ENCODE peak calls at places on chromosomes 3 and 15, in six cellular contexts. V is left ventricle myocardium inferior, T is epithelial cell of proximal tubule, Y is GM12865, F is OCI-LY7, B is GM23248. J is an unnamed sample.

GRCh38 chr3:72324253-72324811 is 523.9 kb downstream of the SHQ1 start:
- DNase-seq in V (no peak), T (no peak), Y (no peak), F (no peak), B (no peak), J (no peak)

GRCh38 chr15:84961114-84961452 is 20.6 kb upstream of the PDE8A start:
- DNase-seq in V (no peak), T (no peak), Y (no peak), F (no peak), B (peak), J (no peak)

GRCh38 chr15:74218172-74218885 is 15.7 kb upstream of the STRA6 start:
- DNase-seq in V (no peak), T (no peak), Y (no peak), F (no peak), B (no peak), J (no peak)

GRCh38 chr3:122351612-122352011 is 26.6 kb downstream of the CSTA start:
- DNase-seq in V (no peak), T (no peak), Y (no peak), F (no peak), B (no peak), J (no peak)

GRCh38 chr3:171005648-171006047 is 20.9 kb downstream of the SLC2A2 start:
- DNase-seq in V (no peak), T (no peak), Y (no peak), F (no peak), B (peak), J (no peak)

GRCh38 chr3:45034612-45035252 is 8.6 kb downstream of the CLEC3B start:
- DNase-seq in V (peak), T (no peak), Y (peak), F (peak), B (no peak), J (peak)

GRCh38 chr3:34843479-34843870 is 795.9 kb upstream of the ARPP21 start:
- DNase-seq in V (no peak), T (no peak), Y (no peak), F (no peak), B (no peak), J (no peak)

GRCh38 chr3:49469037-49469875 is 811 bp upstream of the DAG1 start:
- DNase-seq in V (peak), T (no peak), Y (peak), F (no peak), B (peak), J (no peak)

GRCh38 chr3:11736136-11736833 is 92.6 kb upstream of the VGLL4 start:
- DNase-seq in V (no peak), T (no peak), Y (no peak), F (no peak), B (no peak), J (no peak)

GRCh38 chr3:14440531-14441239 is 38.3 kb downstream of the SLC6A6 start:
- DNase-seq in V (no peak), T (no peak), Y (no peak), F (no peak), B (no peak), J (no peak)

GRCh38 chr3:184559336-184559735 is 2.2 kb upstream of the EPHB3 start:
- DNase-seq in V (no peak), T (no peak), Y (no peak), F (no peak), B (no peak), J (no peak)

GRCh38 chr3:22569570-22569969 is 633.6 kb upstream of the UBE2E2 start:
- DNase-seq in V (no peak), T (no peak), Y (no peak), F (no peak), B (no peak), J (no peak)

GRCh38 chr3:105938101-105938500 is 69.3 kb upstream of the CBLB start:
- DNase-seq in V (no peak), T (no peak), Y (no peak), F (no peak), B (peak), J (no peak)

GRCh38 chr3:195057716-195058115 is 213.2 kb downstream of the XXYLT1 start:
- DNase-seq in V (no peak), T (no peak), Y (no peak), F (no peak), B (no peak), J (no peak)

GRCh38 chr15:79778378-79778990 is 118.3 kb downstream of the MTHFS start:
- DNase-seq in V (no peak), T (no peak), Y (peak), F (no peak), B (no peak), J (no peak)

GRCh38 chr3:189766416-189766815 is 135.2 kb downstream of the TP63 start:
- DNase-seq in V (no peak), T (no peak), Y (no peak), F (no peak), B (no peak), J (no peak)

GRCh38 chr3:126112531-126113237 is 28.8 kb upstream of the SLC41A3 start:
- DNase-seq in V (no peak), T (no peak), Y (no peak), F (no peak), B (no peak), J (no peak)

GRCh38 chr3:146929696-146930095 is 324.6 kb upstream of the PLSCR5 start:
- DNase-seq in V (no peak), T (no peak), Y (no peak), F (no peak), B (peak), J (no peak)

GRCh38 chr15:58666957-58667356 is 82.5 kb downstream of the ADAM10 start:
- DNase-seq in V (no peak), T (no peak), Y (no peak), F (no peak), B (peak), J (no peak)

GRCh38 chr3:175672119-175672689 is 813.1 kb downstream of the NAALADL2 start:
- DNase-seq in V (no peak), T (peak), Y (no peak), F (no peak), B (peak), J (no peak)

GRCh38 chr3:184815046-184815930 is 3.3 kb downstream of the VPS8 start:
- DNase-seq in V (no peak), T (no peak), Y (no peak), F (no peak), B (peak), J (no peak)

GRCh38 chr3:14467723-14468620 is 65.6 kb downstream of the SLC6A6 start:
- DNase-seq in V (no peak), T (no peak), Y (peak), F (peak), B (peak), J (no peak)

GRCh38 chr3:64214002-64214696 is 11.1 kb downstream of the PRICKLE2 start:
- DNase-seq in V (peak), T (no peak), Y (no peak), F (no peak), B (peak), J (no peak)

GRCh38 chr3:139357899-139358298 is 14.1 kb downstream of the MRPS22 start:
- DNase-seq in V (no peak), T (no peak), Y (peak), F (no peak), B (no peak), J (no peak)

GRCh38 chr15:70669006-70669602 is 94.3 kb downstream of the UACA start:
- DNase-seq in V (no peak), T (no peak), Y (peak), F (no peak), B (no peak), J (no peak)

GRCh38 chr3:171772427-171773056 is 37.7 kb downstream of the PLD1 start:
- DNase-seq in V (no peak), T (no peak), Y (peak), F (peak), B (peak), J (peak)

GRCh38 chr15:93233710-93234109 is 144.7 kb upstream of the RGMA start:
- DNase-seq in V (no peak), T (no peak), Y (no peak), F (no peak), B (no peak), J (no peak)

GRCh38 chr3:19522305-19522704 is 374.0 kb downstream of the KCNH8 start:
- DNase-seq in V (no peak), T (no peak), Y (no peak), F (no peak), B (no peak), J (no peak)

GRCh38 chr3:166455724-166456123 is 618.5 kb upstream of the BCHE start:
- DNase-seq in V (no peak), T (no peak), Y (no peak), F (no peak), B (no peak), J (no peak)

GRCh38 chr3:155232605-155233004 is 60.9 kb downstream of the STRIT1 start:
- DNase-seq in V (peak), T (peak), Y (peak), F (peak), B (peak), J (no peak)

GRCh38 chr15:41775651-41776050 is 1.4 kb downstream of the MAPKBP1 start:
- DNase-seq in V (no peak), T (no peak), Y (no peak), F (peak), B (peak), J (no peak)
- H3K4me3 ChIP-seq in V (peak), T (peak), Y (peak), F (peak), B (peak), J (peak)

DNA sequence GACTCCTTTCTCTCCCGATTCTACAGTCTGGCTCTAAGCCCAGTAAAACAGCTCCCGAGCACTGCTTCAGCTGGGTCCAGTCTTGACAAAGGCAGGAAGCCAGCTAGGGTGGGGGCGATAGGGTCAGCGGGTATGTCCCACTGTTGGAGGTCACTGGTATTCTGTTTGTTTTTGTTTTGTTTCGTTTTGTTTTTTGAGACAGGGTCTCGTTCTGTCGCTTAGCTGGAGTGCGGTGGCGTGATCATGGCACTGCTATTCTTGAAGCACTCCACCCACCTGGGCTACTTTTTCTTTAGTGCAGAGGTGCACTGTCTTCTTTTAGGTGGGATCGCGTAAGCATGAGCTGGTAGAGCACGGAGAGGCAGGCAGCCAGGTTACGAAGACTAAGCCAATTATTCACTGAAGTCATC is 16.3 kb downstream of the GCSAM start:
- DNase-seq in V (peak), T (no peak), Y (peak), F (peak), B (no peak), J (no peak)
- H3K4me3 ChIP-seq in V (peak), T (no peak), Y (peak), F (peak), B (no peak), J (no peak)

GRCh38 chr15:88649286-88649733 is 10.5 kb downstream of the ISG20 start:
- DNase-seq in V (peak), T (peak), Y (peak), F (no peak), B (peak), J (no peak)

GRCh38 chr15:88651293-88651692 is 12.5 kb downstream of the ISG20 start:
- DNase-seq in V (no peak), T (no peak), Y (peak), F (no peak), B (no peak), J (no peak)

GRCh38 chr15:88648357-88649214 is 9.8 kb downstream of the ISG20 start:
- DNase-seq in V (no peak), T (no peak), Y (peak), F (no peak), B (peak), J (no peak)

GRCh38 chr15:88650556-88650955 is 11.7 kb downstream of the ISG20 start:
- DNase-seq in V (no peak), T (no peak), Y (peak), F (no peak), B (no peak), J (no peak)

GRCh38 chr15:88649753-88650551 is 11.1 kb downstream of the ISG20 start:
- DNase-seq in V (no peak), T (no peak), Y (no peak), F (no peak), B (no peak), J (no peak)
- H3K4me3 ChIP-seq in V (no peak), T (no peak), Y (no peak), F (no peak), B (no peak), J (no peak)

GRCh38 chr3:160677459-160677901 is 520 bp downstream of the ARL14 start:
- DNase-seq in V (no peak), T (no peak), Y (no peak), F (no peak), B (peak), J (no peak)

GRCh38 chr3:160673188-160673587 is 3.8 kb upstream of the ARL14 start:
- DNase-seq in V (no peak), T (no peak), Y (no peak), F (no peak), B (no peak), J (no peak)

GRCh38 chr3:160675566-160676124 is 1.3 kb upstream of the ARL14 start:
- DNase-seq in V (no peak), T (no peak), Y (no peak), F (no peak), B (no peak), J (no peak)

GRCh38 chr3:160676547-160677303 is at the start of gene ARL14:
- DNase-seq in V (no peak), T (peak), Y (peak), F (no peak), B (peak), J (no peak)

GRCh38 chr3:160678447-160678846 is 1.5 kb downstream of the ARL14 start:
- DNase-seq in V (no peak), T (no peak), Y (no peak), F (no peak), B (no peak), J (no peak)
- H3K4me3 ChIP-seq in V (no peak), T (no peak), Y (no peak), F (no peak), B (no peak), J (no peak)

DNA sequence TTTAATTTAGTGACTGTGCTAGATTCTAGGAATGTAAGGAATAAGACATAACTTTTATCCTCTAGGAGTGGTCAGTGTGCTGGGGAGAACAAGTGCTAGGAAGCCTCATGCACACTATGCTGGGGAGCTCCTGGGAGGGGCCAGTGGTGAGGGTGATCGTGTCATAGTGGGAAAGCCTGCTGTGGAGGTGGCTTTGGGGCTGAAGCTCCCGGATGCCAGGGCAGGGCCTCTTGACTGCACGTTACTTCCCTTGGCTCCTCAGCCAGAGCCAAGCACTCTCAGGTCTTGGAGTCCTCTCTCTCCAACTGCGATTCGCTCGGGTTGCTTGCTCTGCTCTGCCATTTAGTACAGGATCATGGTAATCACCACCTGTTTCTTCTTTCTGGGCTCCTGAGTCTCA is 33.6 kb downstream of the SQOR start:
- DNase-seq in V (no peak), T (no peak), Y (no peak), F (no peak), B (no peak), J (no peak)
- H3K4me3 ChIP-seq in V (no peak), T (no peak), Y (no peak), F (no peak), B (no peak), J (no peak)

GRCh38 chr15:64635486-64635815 is 139.9 kb downstream of the RBPMS2 start:
- DNase-seq in V (no peak), T (peak), Y (peak), F (no peak), B (peak), J (no peak)
- H3K4me3 ChIP-seq in V (peak), T (no peak), Y (no peak), F (no peak), B (no peak), J (no peak)

DNA sequence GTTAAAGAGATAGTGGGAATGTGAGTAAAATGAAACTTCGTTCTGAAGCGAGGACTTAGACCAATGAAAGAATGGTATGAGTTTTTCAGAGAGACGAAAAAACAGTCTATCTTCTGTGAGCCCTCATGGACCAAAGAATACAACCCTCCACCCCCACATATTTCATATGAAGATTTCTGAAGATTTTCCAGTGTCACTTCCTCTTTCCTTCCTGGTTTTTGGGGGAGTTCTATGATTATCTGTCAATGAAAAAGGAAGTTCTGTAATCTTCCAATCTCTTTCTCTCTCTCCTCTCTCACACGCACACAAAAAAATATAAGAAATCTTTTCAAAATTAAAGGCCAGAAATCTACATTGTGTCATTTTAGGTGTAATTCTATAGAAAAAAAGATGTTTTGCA is 27.7 kb downstream of the CMSS1 start:
- DNase-seq in V (no peak), T (no peak), Y (no peak), F (no peak), B (no peak), J (no peak)
- H3K4me3 ChIP-seq in V (peak), T (no peak), Y (no peak), F (no peak), B (no peak), J (no peak)